ENCODE peak calls at places on chromosomes 6 and 20, in ten cellular contexts. M, Y, C, W, O, N, X, A, R and U are unnamed samples.

GRCh38 chr6:13079096-13079758 is 249.1 kb downstream of the TBC1D7 start:
- DNase-seq in M (no peak), Y (no peak), C (no peak), W (no peak), O (no peak), N (no peak), X (no peak), A (no peak), R (no peak), U (peak)

GRCh38 chr20:13610205-13610604 is 28.5 kb downstream of the TASP1 start:
- DNase-seq in M (peak), Y (no peak), C (no peak), W (no peak), O (no peak), N (peak), X (no peak), A (no peak), R (no peak), U (no peak)

GRCh38 chr20:10739575-10739974 is 65.8 kb upstream of the JAG1 start:
- DNase-seq in M (no peak), Y (no peak), C (no peak), W (no peak), O (no peak), N (no peak), X (no peak), A (peak), R (no peak), U (no peak)

GRCh38 chr6:31663087-31663960 is 1.5 kb downstream of the GPANK1 start:
- DNase-seq in M (no peak), Y (no peak), C (no peak), W (no peak), O (no peak), N (no peak), X (peak), A (peak), R (no peak), U (peak)

GRCh38 chr20:34863421-34863965 is 9.2 kb downstream of the GGT7 start:
- DNase-seq in M (peak), Y (no peak), C (no peak), W (no peak), O (no peak), N (no peak), X (no peak), A (no peak), R (no peak), U (no peak)

GRCh38 chr6:42751055-42751454 is 5.2 kb upstream of the TBCC start:
- DNase-seq in M (no peak), Y (no peak), C (no peak), W (no peak), O (no peak), N (no peak), X (no peak), A (no peak), R (no peak), U (no peak)

GRCh38 chr6:20092071-20092566 is 120.2 kb downstream of the MBOAT1 start:
- DNase-seq in M (no peak), Y (peak), C (peak), W (no peak), O (no peak), N (peak), X (peak), A (peak), R (peak), U (peak)

GRCh38 chr6:113995632-113996031 is 24.7 kb upstream of the HDAC2 start:
- DNase-seq in M (no peak), Y (peak), C (no peak), W (no peak), O (peak), N (no peak), X (peak), A (peak), R (peak), U (peak)

GRCh38 chr20:19433371-19434316 is 221.2 kb downstream of the SLC24A3 start:
- DNase-seq in M (no peak), Y (peak), C (no peak), W (no peak), O (no peak), N (no peak), X (peak), A (no peak), R (no peak), U (peak)

GRCh38 chr20:41159547-41159946 is 22.2 kb downstream of the PLCG1 start:
- DNase-seq in M (no peak), Y (no peak), C (no peak), W (no peak), O (no peak), N (no peak), X (no peak), A (no peak), R (no peak), U (peak)

GRCh38 chr20:11338506-11339306 is 579.0 kb upstream of the BTBD3 start:
- DNase-seq in M (no peak), Y (no peak), C (no peak), W (no peak), O (no peak), N (no peak), X (no peak), A (peak), R (no peak), U (no peak)

GRCh38 chr20:51216850-51217249 is 193.9 kb upstream of the KCNG1 start:
- DNase-seq in M (no peak), Y (no peak), C (no peak), W (no peak), O (no peak), N (no peak), X (no peak), A (no peak), R (no peak), U (no peak)

GRCh38 chr20:49345538-49345937 is 67.7 kb upstream of the ZNFX1 start:
- DNase-seq in M (no peak), Y (peak), C (peak), W (no peak), O (peak), N (no peak), X (peak), A (peak), R (peak), U (peak)

GRCh38 chr6:53544050-53544499 is 826 bp downstream of the GCLC start:
- DNase-seq in M (no peak), Y (no peak), C (no peak), W (no peak), O (no peak), N (peak), X (no peak), A (peak), R (no peak), U (peak)

GRCh38 chr6:107061125-107062020 is 33.4 kb downstream of the MTRES1 start:
- DNase-seq in M (peak), Y (peak), C (no peak), W (no peak), O (no peak), N (peak), X (no peak), A (no peak), R (no peak), U (peak)

GRCh38 chr20:38094373-38094775 is 60.8 kb downstream of the RPRD1B start:
- DNase-seq in M (no peak), Y (no peak), C (no peak), W (no peak), O (peak), N (peak), X (peak), A (peak), R (peak), U (peak)

GRCh38 chr20:44154521-44155001 is 32.4 kb downstream of the JPH2 start:
- DNase-seq in M (no peak), Y (no peak), C (no peak), W (no peak), O (no peak), N (no peak), X (no peak), A (peak), R (no peak), U (peak)

GRCh38 chr6:85865665-85866372 is 223.1 kb upstream of the SYNCRIP start:
- DNase-seq in M (no peak), Y (peak), C (no peak), W (no peak), O (no peak), N (no peak), X (peak), A (peak), R (peak), U (no peak)

GRCh38 chr6:38177885-38178583 is 358.5 kb downstream of the ZFAND3 start:
- DNase-seq in M (peak), Y (no peak), C (no peak), W (no peak), O (peak), N (no peak), X (no peak), A (no peak), R (no peak), U (no peak)